ENCODE peak calls at places on chromosomes 2 and 18, in nine cellular contexts. One of them, this sample, is unnamed.

GRCh38 chr2:149076863-149077412 is 38.4 kb downstream of the LYPD6B start:
- DNase-seq in right lobe of liver: no peak
- DNase-seq in prostate gland: no peak
- DNase-seq in transverse colon: no peak
- DNase-seq in adrenal gland: no peak
- DNase-seq in lower leg skin: no peak
- DNase-seq in IMR-90: no peak
- DNase-seq in ovary: no peak
- DNase-seq in thyroid gland: peak
- DNase-seq in this sample: no peak

GRCh38 chr2:113284481-113284880 is 5.8 kb upstream of the PAX8 start:
- DNase-seq in adrenal gland: no peak
- DNase-seq in IMR-90: peak
- DNase-seq in prostate gland: no peak
- DNase-seq in lower leg skin: no peak
- DNase-seq in right lobe of liver: no peak
- DNase-seq in thyroid gland: no peak
- DNase-seq in transverse colon: no peak
- DNase-seq in ovary: no peak
- DNase-seq in this sample: no peak

GRCh38 chr2:196433116-196433515 is 206.4 kb upstream of the CCDC150 start:
- DNase-seq in adrenal gland: no peak
- DNase-seq in IMR-90: no peak
- DNase-seq in right lobe of liver: no peak
- DNase-seq in prostate gland: no peak
- DNase-seq in lower leg skin: no peak
- DNase-seq in ovary: no peak
- DNase-seq in transverse colon: no peak
- DNase-seq in thyroid gland: no peak
- DNase-seq in this sample: no peak

GRCh38 chr2:10584242-10584753 is 105.5 kb downstream of the NOL10 start:
- DNase-seq in ovary: no peak
- DNase-seq in adrenal gland: no peak
- DNase-seq in lower leg skin: no peak
- DNase-seq in transverse colon: no peak
- DNase-seq in IMR-90: peak
- DNase-seq in thyroid gland: no peak
- DNase-seq in prostate gland: no peak
- DNase-seq in right lobe of liver: no peak
- DNase-seq in this sample: no peak

GRCh38 chr2:197109326-197109725 is 182.8 kb upstream of the PGAP1 start:
- DNase-seq in prostate gland: no peak
- DNase-seq in thyroid gland: no peak
- DNase-seq in right lobe of liver: no peak
- DNase-seq in lower leg skin: no peak
- DNase-seq in ovary: no peak
- DNase-seq in adrenal gland: no peak
- DNase-seq in transverse colon: no peak
- DNase-seq in IMR-90: no peak
- DNase-seq in this sample: no peak

GRCh38 chr2:1972428-1972827 is 228.1 kb upstream of the PXDN start:
- DNase-seq in prostate gland: peak
- DNase-seq in IMR-90: no peak
- DNase-seq in thyroid gland: peak
- DNase-seq in transverse colon: no peak
- DNase-seq in lower leg skin: no peak
- DNase-seq in right lobe of liver: no peak
- DNase-seq in ovary: no peak
- DNase-seq in adrenal gland: no peak
- DNase-seq in this sample: no peak

GRCh38 chr18:58687871-58688308 is 16.6 kb downstream of the MALT1 start:
- DNase-seq in adrenal gland: no peak
- DNase-seq in lower leg skin: no peak
- DNase-seq in prostate gland: no peak
- DNase-seq in right lobe of liver: no peak
- DNase-seq in ovary: no peak
- DNase-seq in transverse colon: no peak
- DNase-seq in thyroid gland: no peak
- DNase-seq in IMR-90: no peak
- DNase-seq in this sample: no peak

GRCh38 chr2:146837857-146838256 is 1007.0 kb upstream of the ACVR2A start:
- DNase-seq in transverse colon: no peak
- DNase-seq in right lobe of liver: no peak
- DNase-seq in prostate gland: no peak
- DNase-seq in lower leg skin: no peak
- DNase-seq in ovary: no peak
- DNase-seq in adrenal gland: no peak
- DNase-seq in thyroid gland: no peak
- DNase-seq in IMR-90: no peak
- DNase-seq in this sample: no peak

GRCh38 chr18:46338213-46338612 is 234.0 kb downstream of the HAUS1 start:
- DNase-seq in transverse colon: no peak
- DNase-seq in prostate gland: no peak
- DNase-seq in ovary: no peak
- DNase-seq in IMR-90: no peak
- DNase-seq in adrenal gland: no peak
- DNase-seq in lower leg skin: no peak
- DNase-seq in thyroid gland: no peak
- DNase-seq in right lobe of liver: no peak
- DNase-seq in this sample: no peak

GRCh38 chr2:203802277-203803045 is 65.1 kb upstream of the CTLA4 start:
- DNase-seq in adrenal gland: no peak
- DNase-seq in transverse colon: no peak
- DNase-seq in IMR-90: peak
- DNase-seq in thyroid gland: no peak
- DNase-seq in right lobe of liver: no peak
- DNase-seq in ovary: no peak
- DNase-seq in lower leg skin: no peak
- DNase-seq in prostate gland: no peak
- DNase-seq in this sample: no peak

GRCh38 chr2:126784045-126784444 is 114.6 kb upstream of the TEX51 start:
- DNase-seq in IMR-90: no peak
- DNase-seq in prostate gland: no peak
- DNase-seq in transverse colon: no peak
- DNase-seq in right lobe of liver: no peak
- DNase-seq in ovary: no peak
- DNase-seq in thyroid gland: no peak
- DNase-seq in lower leg skin: no peak
- DNase-seq in adrenal gland: no peak
- DNase-seq in this sample: no peak

GRCh38 chr2:109615637-109616144 is 1.5 kb downstream of the SOWAHC start:
- DNase-seq in right lobe of liver: peak
- DNase-seq in prostate gland: no peak
- DNase-seq in ovary: no peak
- DNase-seq in transverse colon: peak
- DNase-seq in IMR-90: no peak
- DNase-seq in adrenal gland: no peak
- DNase-seq in thyroid gland: no peak
- DNase-seq in lower leg skin: no peak
- DNase-seq in this sample: no peak

GRCh38 chr2:109614715-109615636 is 812 bp downstream of the SOWAHC start:
- DNase-seq in IMR-90: no peak
- DNase-seq in adrenal gland: peak
- DNase-seq in lower leg skin: peak
- DNase-seq in transverse colon: peak
- DNase-seq in thyroid gland: peak
- DNase-seq in ovary: peak
- DNase-seq in right lobe of liver: peak
- DNase-seq in prostate gland: no peak
- DNase-seq in this sample: no peak

GRCh38 chr2:109612991-109613921 is 510 bp downstream of the SEPTIN10 start:
- DNase-seq in transverse colon: peak
- DNase-seq in adrenal gland: peak
- DNase-seq in thyroid gland: peak
- DNase-seq in lower leg skin: peak
- DNase-seq in right lobe of liver: peak
- DNase-seq in prostate gland: peak
- DNase-seq in ovary: peak
- DNase-seq in IMR-90: peak
- DNase-seq in this sample: peak

GRCh38 chr2:109616184-109616583 is 2.0 kb downstream of the SOWAHC start:
- DNase-seq in right lobe of liver: no peak
- DNase-seq in adrenal gland: no peak
- DNase-seq in lower leg skin: no peak
- DNase-seq in ovary: no peak
- DNase-seq in thyroid gland: no peak
- DNase-seq in prostate gland: no peak
- DNase-seq in transverse colon: no peak
- DNase-seq in IMR-90: no peak
- DNase-seq in this sample: no peak

GRCh38 chr2:109613922-109614714 is at the start of the genes SEPTIN10 and SOWAHC:
- DNase-seq in right lobe of liver: peak
- DNase-seq in adrenal gland: peak
- DNase-seq in transverse colon: peak
- DNase-seq in lower leg skin: peak
- DNase-seq in ovary: peak
- DNase-seq in IMR-90: peak
- DNase-seq in prostate gland: peak
- DNase-seq in thyroid gland: peak
- DNase-seq in this sample: peak
- TF ChIP-seq POLR2A in right lobe of liver: peak
- TF ChIP-seq POLR2A in adrenal gland: peak
- TF ChIP-seq POLR2A in transverse colon: peak
- TF ChIP-seq POLR2A in lower leg skin: no peak
- TF ChIP-seq POLR2A in ovary: peak
- TF ChIP-seq POLR2A in IMR-90: peak
- TF ChIP-seq POLR2A in prostate gland: peak
- TF ChIP-seq POLR2A in thyroid gland: peak
- TF ChIP-seq POLR2A in this sample: peak

DNA sequence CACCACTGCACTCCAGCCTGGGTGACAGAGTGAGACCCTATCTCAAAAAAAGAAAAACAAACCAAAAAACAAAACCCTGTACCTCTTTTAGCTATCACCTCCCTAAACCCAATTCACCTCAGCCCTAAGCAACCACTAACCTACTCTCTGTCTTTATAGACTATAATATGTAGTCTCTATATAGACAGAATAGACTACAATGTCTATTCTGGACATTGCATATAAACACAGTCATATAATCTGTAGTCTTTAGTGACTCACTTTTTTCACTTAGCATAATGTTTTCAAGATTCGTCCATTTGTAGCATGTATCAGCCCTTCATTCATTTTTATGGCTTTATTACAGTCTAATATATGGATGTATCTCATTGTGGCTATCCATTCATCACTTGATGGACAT is 37.2 kb upstream of the MRPL33 start:
- DNase-seq in ovary: no peak
- DNase-seq in adrenal gland: no peak
- DNase-seq in lower leg skin: no peak
- DNase-seq in IMR-90: no peak
- DNase-seq in thyroid gland: no peak
- DNase-seq in right lobe of liver: no peak
- DNase-seq in transverse colon: no peak
- DNase-seq in prostate gland: no peak
- DNase-seq in this sample: no peak
- TF ChIP-seq POLR2A in ovary: no peak
- TF ChIP-seq POLR2A in adrenal gland: no peak
- TF ChIP-seq POLR2A in lower leg skin: no peak
- TF ChIP-seq POLR2A in IMR-90: no peak
- TF ChIP-seq POLR2A in thyroid gland: no peak
- TF ChIP-seq POLR2A in right lobe of liver: no peak
- TF ChIP-seq POLR2A in transverse colon: no peak
- TF ChIP-seq POLR2A in prostate gland: no peak
- TF ChIP-seq POLR2A in this sample: no peak

GRCh38 chr18:57631697-57632096 is 10.1 kb upstream of the NARS1 start:
- DNase-seq in IMR-90: no peak
- DNase-seq in right lobe of liver: no peak
- DNase-seq in ovary: no peak
- DNase-seq in adrenal gland: no peak
- DNase-seq in lower leg skin: no peak
- DNase-seq in prostate gland: no peak
- DNase-seq in thyroid gland: no peak
- DNase-seq in transverse colon: no peak
- DNase-seq in this sample: no peak

GRCh38 chr18:57630759-57631660 is 9.4 kb upstream of the NARS1 start:
- DNase-seq in ovary: no peak
- DNase-seq in thyroid gland: no peak
- DNase-seq in transverse colon: no peak
- DNase-seq in IMR-90: no peak
- DNase-seq in right lobe of liver: no peak
- DNase-seq in adrenal gland: no peak
- DNase-seq in prostate gland: no peak
- DNase-seq in lower leg skin: no peak
- DNase-seq in this sample: no peak

GRCh38 chr18:57629399-57629798 is 7.8 kb upstream of the NARS1 start:
- DNase-seq in ovary: no peak
- DNase-seq in transverse colon: no peak
- DNase-seq in adrenal gland: no peak
- DNase-seq in IMR-90: no peak
- DNase-seq in lower leg skin: no peak
- DNase-seq in right lobe of liver: no peak
- DNase-seq in prostate gland: no peak
- DNase-seq in thyroid gland: no peak
- DNase-seq in this sample: no peak

GRCh38 chr18:57627488-57627887 is 5.9 kb upstream of the NARS1 start:
- DNase-seq in adrenal gland: no peak
- DNase-seq in thyroid gland: no peak
- DNase-seq in IMR-90: peak
- DNase-seq in right lobe of liver: no peak
- DNase-seq in ovary: no peak
- DNase-seq in prostate gland: no peak
- DNase-seq in lower leg skin: no peak
- DNase-seq in transverse colon: no peak
- DNase-seq in this sample: no peak

DNA sequence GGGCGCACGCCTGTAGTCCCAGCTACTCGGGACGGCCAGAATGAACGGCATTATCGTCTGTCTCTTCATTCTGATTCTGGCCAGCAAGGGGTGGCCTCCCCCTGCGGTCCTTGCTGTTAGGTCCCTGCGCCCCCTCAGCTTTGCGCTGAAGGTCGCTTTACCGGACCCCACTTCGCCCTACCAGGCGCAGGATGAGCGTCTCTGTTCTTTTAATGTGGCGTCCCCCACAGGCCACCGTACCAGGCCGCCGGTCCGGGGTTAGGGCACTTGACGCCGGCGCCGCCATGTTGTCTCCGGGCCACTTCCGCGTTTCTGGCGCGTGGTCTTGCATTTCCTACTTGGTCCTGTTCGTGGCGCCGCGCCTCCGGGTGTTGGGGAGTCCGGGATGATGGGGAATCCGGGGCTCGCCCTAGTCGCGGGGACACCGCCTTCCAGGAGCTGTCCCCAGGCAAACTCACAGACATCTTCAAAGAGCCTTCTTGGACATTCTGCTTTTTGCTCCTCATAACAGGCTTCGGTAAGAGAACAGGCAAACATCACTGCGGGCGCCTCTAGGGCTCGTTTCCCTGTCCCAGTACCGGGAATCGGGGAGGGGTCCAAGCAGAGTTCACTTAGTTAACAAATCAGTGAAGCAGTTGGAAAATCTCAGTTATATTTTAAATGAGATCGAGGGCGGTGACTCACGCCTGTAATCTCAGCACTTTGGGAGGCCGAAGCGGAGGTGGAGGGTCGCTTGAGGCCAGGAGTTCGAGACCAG is 8.5 kb upstream of the NARS1 start:
- DNase-seq in IMR-90: peak
- DNase-seq in transverse colon: peak
- DNase-seq in thyroid gland: peak
- DNase-seq in adrenal gland: peak
- DNase-seq in ovary: peak
- DNase-seq in prostate gland: peak
- DNase-seq in right lobe of liver: peak
- DNase-seq in lower leg skin: peak
- DNase-seq in this sample: peak
- TF ChIP-seq POLR2A in IMR-90: peak
- TF ChIP-seq POLR2A in transverse colon: no peak
- TF ChIP-seq POLR2A in thyroid gland: peak
- TF ChIP-seq POLR2A in adrenal gland: peak
- TF ChIP-seq POLR2A in ovary: peak
- TF ChIP-seq POLR2A in prostate gland: no peak
- TF ChIP-seq POLR2A in right lobe of liver: peak
- TF ChIP-seq POLR2A in lower leg skin: no peak
- TF ChIP-seq POLR2A in this sample: peak

GRCh38 chr2:242088471-242089212 is 219.1 kb downstream of the RTP5 start:
- DNase-seq in IMR-90: peak
- DNase-seq in transverse colon: peak
- DNase-seq in ovary: peak
- DNase-seq in right lobe of liver: peak
- DNase-seq in thyroid gland: peak
- DNase-seq in adrenal gland: peak
- DNase-seq in lower leg skin: peak
- DNase-seq in prostate gland: peak
- DNase-seq in this sample: peak
- TF ChIP-seq POLR2A in IMR-90: no peak
- TF ChIP-seq POLR2A in transverse colon: peak
- TF ChIP-seq POLR2A in ovary: no peak
- TF ChIP-seq POLR2A in right lobe of liver: peak
- TF ChIP-seq POLR2A in thyroid gland: peak
- TF ChIP-seq POLR2A in adrenal gland: peak
- TF ChIP-seq POLR2A in lower leg skin: no peak
- TF ChIP-seq POLR2A in prostate gland: peak
- TF ChIP-seq POLR2A in this sample: peak